ENCODE peak calls at places on chromosomes 7 and 10, in ten cellular contexts. One of them, this sample, is unnamed.

GRCh38 chr10:96306516-96306915 is 2.3 kb downstream of the DNTT start:
- DNase-seq in coronary artery: no peak
- DNase-seq in AG10803: peak; percentile 7
- DNase-seq in omental fat pad: no peak
- DNase-seq in colonic mucosa: no peak
- DNase-seq in AG09309: no peak
- DNase-seq in activated CD8-positive, alpha-beta T cell treated with anti-CD3 and anti-CD28 coated beads for 36 hours: peak; percentile 19
- DNase-seq in gastrocnemius medialis: peak; percentile 57
- DNase-seq in heart right ventricle: peak; percentile 55
- DNase-seq in A549: no peak
- DNase-seq in this sample: peak; percentile 39

GRCh38 chr10:49690673-49691356 is 11.4 kb downstream of the C10orf53 start:
- DNase-seq in coronary artery: no peak
- DNase-seq in AG10803: no peak
- DNase-seq in omental fat pad: no peak
- DNase-seq in colonic mucosa: no peak
- DNase-seq in AG09309: no peak
- DNase-seq in activated CD8-positive, alpha-beta T cell treated with anti-CD3 and anti-CD28 coated beads for 36 hours: no peak
- DNase-seq in gastrocnemius medialis: no peak
- DNase-seq in heart right ventricle: no peak
- DNase-seq in A549: no peak
- DNase-seq in this sample: no peak

GRCh38 chr10:110426294-110427153 is 71.2 kb upstream of the DUSP5 start:
- DNase-seq in coronary artery: no peak
- DNase-seq in AG10803: peak; percentile 90
- DNase-seq in omental fat pad: no peak
- DNase-seq in colonic mucosa: no peak
- DNase-seq in AG09309: peak; percentile 90
- DNase-seq in activated CD8-positive, alpha-beta T cell treated with anti-CD3 and anti-CD28 coated beads for 36 hours: peak; percentile 34
- DNase-seq in gastrocnemius medialis: no peak
- DNase-seq in heart right ventricle: no peak
- DNase-seq in A549: peak; percentile 97
- DNase-seq in this sample: no peak

GRCh38 chr7:51318886-51319579 is 2.4 kb upstream of the COBL start:
- DNase-seq in coronary artery: no peak
- DNase-seq in AG10803: no peak
- DNase-seq in omental fat pad: no peak
- DNase-seq in colonic mucosa: peak; percentile 60
- DNase-seq in AG09309: no peak
- DNase-seq in activated CD8-positive, alpha-beta T cell treated with anti-CD3 and anti-CD28 coated beads for 36 hours: no peak
- DNase-seq in gastrocnemius medialis: no peak
- DNase-seq in heart right ventricle: no peak
- DNase-seq in A549: no peak
- DNase-seq in this sample: no peak

GRCh38 chr10:62459072-62459471 is 84.9 kb downstream of the ZNF365 start:
- DNase-seq in coronary artery: no peak
- DNase-seq in AG10803: peak; percentile 85
- DNase-seq in omental fat pad: no peak
- DNase-seq in colonic mucosa: no peak
- DNase-seq in AG09309: peak; percentile 55
- DNase-seq in activated CD8-positive, alpha-beta T cell treated with anti-CD3 and anti-CD28 coated beads for 36 hours: no peak
- DNase-seq in gastrocnemius medialis: no peak
- DNase-seq in heart right ventricle: no peak
- DNase-seq in A549: no peak
- DNase-seq in this sample: no peak

GRCh38 chr7:32803742-32804141 is 87.8 kb downstream of the KBTBD2 start:
- DNase-seq in coronary artery: no peak
- DNase-seq in AG10803: no peak
- DNase-seq in omental fat pad: no peak
- DNase-seq in colonic mucosa: no peak
- DNase-seq in AG09309: no peak
- DNase-seq in activated CD8-positive, alpha-beta T cell treated with anti-CD3 and anti-CD28 coated beads for 36 hours: no peak
- DNase-seq in gastrocnemius medialis: no peak
- DNase-seq in heart right ventricle: no peak
- DNase-seq in A549: no peak
- DNase-seq in this sample: no peak

GRCh38 chr7:32042900-32043299 is 27.3 kb downstream of the PDE1C start:
- DNase-seq in coronary artery: no peak
- DNase-seq in AG10803: no peak
- DNase-seq in omental fat pad: no peak
- DNase-seq in colonic mucosa: no peak
- DNase-seq in AG09309: no peak
- DNase-seq in activated CD8-positive, alpha-beta T cell treated with anti-CD3 and anti-CD28 coated beads for 36 hours: no peak
- DNase-seq in gastrocnemius medialis: no peak
- DNase-seq in heart right ventricle: no peak
- DNase-seq in A549: peak; percentile 66
- DNase-seq in this sample: no peak

GRCh38 chr7:138726288-138726687 is 25.1 kb upstream of the SVOPL start:
- DNase-seq in coronary artery: no peak
- DNase-seq in AG10803: no peak
- DNase-seq in omental fat pad: no peak
- DNase-seq in colonic mucosa: no peak
- DNase-seq in AG09309: no peak
- DNase-seq in activated CD8-positive, alpha-beta T cell treated with anti-CD3 and anti-CD28 coated beads for 36 hours: no peak
- DNase-seq in gastrocnemius medialis: no peak
- DNase-seq in heart right ventricle: no peak
- DNase-seq in A549: no peak
- DNase-seq in this sample: no peak

GRCh38 chr10:19412531-19412930 is 363.9 kb downstream of the MALRD1 start:
- DNase-seq in coronary artery: no peak
- DNase-seq in AG10803: peak; percentile 11
- DNase-seq in omental fat pad: no peak
- DNase-seq in colonic mucosa: no peak
- DNase-seq in AG09309: no peak
- DNase-seq in activated CD8-positive, alpha-beta T cell treated with anti-CD3 and anti-CD28 coated beads for 36 hours: no peak
- DNase-seq in gastrocnemius medialis: no peak
- DNase-seq in heart right ventricle: no peak
- DNase-seq in A549: peak; percentile 18
- DNase-seq in this sample: no peak
- TF ChIP-seq CTCF in coronary artery: no peak
- TF ChIP-seq CTCF in AG10803: peak; percentile 49
- TF ChIP-seq CTCF in omental fat pad: no peak
- TF ChIP-seq CTCF in colonic mucosa: peak; percentile 44
- TF ChIP-seq CTCF in AG09309: peak; percentile 18
- TF ChIP-seq CTCF in activated CD8-positive, alpha-beta T cell treated with anti-CD3 and anti-CD28 coated beads for 36 hours: no peak
- TF ChIP-seq CTCF in gastrocnemius medialis: peak; percentile 37
- TF ChIP-seq CTCF in heart right ventricle: peak; percentile 25
- TF ChIP-seq CTCF in A549: peak; percentile 7
- TF ChIP-seq CTCF in this sample: peak; percentile 11

GRCh38 chr7:8217200-8218068 is 44.5 kb downstream of the ICA1 start:
- DNase-seq in coronary artery: no peak
- DNase-seq in AG10803: peak; percentile 72
- DNase-seq in omental fat pad: no peak
- DNase-seq in colonic mucosa: peak; percentile 32
- DNase-seq in AG09309: peak; percentile 46
- DNase-seq in activated CD8-positive, alpha-beta T cell treated with anti-CD3 and anti-CD28 coated beads for 36 hours: peak; percentile 26
- DNase-seq in gastrocnemius medialis: no peak
- DNase-seq in heart right ventricle: no peak
- DNase-seq in A549: peak; percentile 69
- DNase-seq in this sample: no peak
- TF ChIP-seq CTCF in coronary artery: peak; percentile 58
- TF ChIP-seq CTCF in AG10803: peak; percentile 66
- TF ChIP-seq CTCF in omental fat pad: no peak
- TF ChIP-seq CTCF in colonic mucosa: peak; percentile 61
- TF ChIP-seq CTCF in AG09309: peak; percentile 37
- TF ChIP-seq CTCF in activated CD8-positive, alpha-beta T cell treated with anti-CD3 and anti-CD28 coated beads for 36 hours: peak; percentile 86
- TF ChIP-seq CTCF in gastrocnemius medialis: peak; percentile 71
- TF ChIP-seq CTCF in heart right ventricle: peak; percentile 74
- TF ChIP-seq CTCF in A549: peak; percentile 82
- TF ChIP-seq CTCF in this sample: peak; percentile 81

GRCh38 chr10:100634034-100634433 is 98.3 kb downstream of the HIF1AN start:
- DNase-seq in coronary artery: no peak
- DNase-seq in AG10803: no peak
- DNase-seq in omental fat pad: no peak
- DNase-seq in colonic mucosa: no peak
- DNase-seq in AG09309: no peak
- DNase-seq in activated CD8-positive, alpha-beta T cell treated with anti-CD3 and anti-CD28 coated beads for 36 hours: no peak
- DNase-seq in gastrocnemius medialis: no peak
- DNase-seq in heart right ventricle: no peak
- DNase-seq in A549: no peak
- DNase-seq in this sample: no peak
- TF ChIP-seq CTCF in coronary artery: no peak
- TF ChIP-seq CTCF in AG10803: no peak
- TF ChIP-seq CTCF in omental fat pad: no peak
- TF ChIP-seq CTCF in colonic mucosa: no peak
- TF ChIP-seq CTCF in AG09309: no peak
- TF ChIP-seq CTCF in activated CD8-positive, alpha-beta T cell treated with anti-CD3 and anti-CD28 coated beads for 36 hours: no peak
- TF ChIP-seq CTCF in gastrocnemius medialis: no peak
- TF ChIP-seq CTCF in heart right ventricle: no peak
- TF ChIP-seq CTCF in A549: no peak
- TF ChIP-seq CTCF in this sample: no peak

GRCh38 chr10:79053481-79054202 is 15.1 kb upstream of the ZMIZ1 start:
- DNase-seq in coronary artery: peak; percentile 35
- DNase-seq in AG10803: no peak
- DNase-seq in omental fat pad: no peak
- DNase-seq in colonic mucosa: peak; percentile 16
- DNase-seq in AG09309: no peak
- DNase-seq in activated CD8-positive, alpha-beta T cell treated with anti-CD3 and anti-CD28 coated beads for 36 hours: peak; percentile 2
- DNase-seq in gastrocnemius medialis: no peak
- DNase-seq in heart right ventricle: no peak
- DNase-seq in A549: no peak
- DNase-seq in this sample: peak; percentile 4

GRCh38 chr10:79050896-79051555 is 17.7 kb upstream of the ZMIZ1 start:
- DNase-seq in coronary artery: peak; percentile 40
- DNase-seq in AG10803: no peak
- DNase-seq in omental fat pad: no peak
- DNase-seq in colonic mucosa: peak; percentile 60
- DNase-seq in AG09309: no peak
- DNase-seq in activated CD8-positive, alpha-beta T cell treated with anti-CD3 and anti-CD28 coated beads for 36 hours: peak; percentile 1
- DNase-seq in gastrocnemius medialis: no peak
- DNase-seq in heart right ventricle: no peak
- DNase-seq in A549: no peak
- DNase-seq in this sample: peak; percentile 9

GRCh38 chr10:79051766-79052165 is 17.0 kb upstream of the ZMIZ1 start:
- DNase-seq in coronary artery: peak; percentile 46
- DNase-seq in AG10803: no peak
- DNase-seq in omental fat pad: no peak
- DNase-seq in colonic mucosa: peak; percentile 19
- DNase-seq in AG09309: no peak
- DNase-seq in activated CD8-positive, alpha-beta T cell treated with anti-CD3 and anti-CD28 coated beads for 36 hours: peak; percentile 0
- DNase-seq in gastrocnemius medialis: no peak
- DNase-seq in heart right ventricle: no peak
- DNase-seq in A549: no peak
- DNase-seq in this sample: no peak

GRCh38 chr10:79053081-79053434 is 15.7 kb upstream of the ZMIZ1 start:
- DNase-seq in coronary artery: no peak
- DNase-seq in AG10803: no peak
- DNase-seq in omental fat pad: no peak
- DNase-seq in colonic mucosa: peak; percentile 15
- DNase-seq in AG09309: no peak
- DNase-seq in activated CD8-positive, alpha-beta T cell treated with anti-CD3 and anti-CD28 coated beads for 36 hours: peak; percentile 0
- DNase-seq in gastrocnemius medialis: no peak
- DNase-seq in heart right ventricle: no peak
- DNase-seq in A549: no peak
- DNase-seq in this sample: no peak

GRCh38 chr10:79052311-79053080 is 16.3 kb upstream of the ZMIZ1 start:
- DNase-seq in coronary artery: peak; percentile 66
- DNase-seq in AG10803: no peak
- DNase-seq in omental fat pad: no peak
- DNase-seq in colonic mucosa: peak; percentile 17
- DNase-seq in AG09309: no peak
- DNase-seq in activated CD8-positive, alpha-beta T cell treated with anti-CD3 and anti-CD28 coated beads for 36 hours: peak; percentile 54
- DNase-seq in gastrocnemius medialis: no peak
- DNase-seq in heart right ventricle: no peak
- DNase-seq in A549: peak; percentile 36
- DNase-seq in this sample: peak; percentile 4
- TF ChIP-seq CTCF in coronary artery: no peak
- TF ChIP-seq CTCF in AG10803: no peak
- TF ChIP-seq CTCF in omental fat pad: no peak
- TF ChIP-seq CTCF in colonic mucosa: no peak
- TF ChIP-seq CTCF in AG09309: no peak
- TF ChIP-seq CTCF in activated CD8-positive, alpha-beta T cell treated with anti-CD3 and anti-CD28 coated beads for 36 hours: peak; percentile 21
- TF ChIP-seq CTCF in gastrocnemius medialis: no peak
- TF ChIP-seq CTCF in heart right ventricle: no peak
- TF ChIP-seq CTCF in A549: no peak
- TF ChIP-seq CTCF in this sample: no peak

DNA sequence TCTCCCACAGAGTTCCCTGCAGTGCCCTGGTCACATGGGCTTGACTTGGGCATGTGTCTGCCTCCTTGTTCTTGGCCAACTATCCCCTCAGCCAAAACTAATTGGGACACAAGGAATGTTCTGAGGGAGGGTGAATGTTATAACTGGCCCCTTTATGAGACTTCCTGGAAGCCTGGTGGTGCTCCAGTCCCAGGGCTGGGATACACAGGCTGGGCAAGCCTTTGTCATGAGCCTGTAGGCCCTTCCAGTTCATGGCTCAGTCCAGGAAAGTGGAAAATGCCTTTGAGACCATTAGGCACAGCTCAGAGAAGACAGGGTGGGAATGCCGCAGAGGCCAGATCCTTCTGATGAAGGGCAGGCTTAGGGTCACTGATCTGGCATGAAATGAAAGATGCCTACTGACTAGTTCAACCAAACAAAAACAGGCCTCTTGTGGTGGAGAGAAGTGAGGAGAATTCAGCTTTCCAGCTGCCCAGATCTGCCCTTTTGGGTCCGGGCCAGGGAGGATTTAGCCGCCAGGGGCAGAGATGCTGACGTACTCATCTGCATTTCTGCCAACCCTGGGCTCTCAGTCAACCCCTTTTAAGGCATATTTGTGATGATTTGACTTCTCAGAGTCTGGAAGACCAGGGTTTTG is 961.5 kb downstream of the KCNMA1 start:
- DNase-seq in coronary artery: peak; percentile 93
- DNase-seq in AG10803: peak; percentile 67
- DNase-seq in omental fat pad: no peak
- DNase-seq in colonic mucosa: peak; percentile 22
- DNase-seq in AG09309: peak; percentile 32
- DNase-seq in activated CD8-positive, alpha-beta T cell treated with anti-CD3 and anti-CD28 coated beads for 36 hours: no peak
- DNase-seq in gastrocnemius medialis: peak; percentile 3
- DNase-seq in heart right ventricle: peak; percentile 41
- DNase-seq in A549: no peak
- DNase-seq in this sample: peak; percentile 61
- TF ChIP-seq CTCF in coronary artery: no peak
- TF ChIP-seq CTCF in AG10803: peak; percentile 15
- TF ChIP-seq CTCF in omental fat pad: no peak
- TF ChIP-seq CTCF in colonic mucosa: no peak
- TF ChIP-seq CTCF in AG09309: no peak
- TF ChIP-seq CTCF in activated CD8-positive, alpha-beta T cell treated with anti-CD3 and anti-CD28 coated beads for 36 hours: no peak
- TF ChIP-seq CTCF in gastrocnemius medialis: no peak
- TF ChIP-seq CTCF in heart right ventricle: no peak
- TF ChIP-seq CTCF in A549: no peak
- TF ChIP-seq CTCF in this sample: no peak

This sample was measured in heart left ventricle.